ENCODE peak calls at places on chromosome 4, in ten cellular contexts. One of them, this sample, is unnamed.

GRCh38 chr4:53465291-53465690 is 87.8 kb downstream of the FIP1L1 start:
- DNase-seq in left ventricle myocardium inferior: no peak
- DNase-seq in hepatocyte: no peak
- DNase-seq in heart left ventricle: no peak
- DNase-seq in cardiac muscle cell: peak; percentile 22
- DNase-seq in RWPE2: no peak
- DNase-seq in body of pancreas: no peak
- DNase-seq in lower lobe of right lung: no peak
- DNase-seq in heart right ventricle: no peak
- DNase-seq in AG04450: no peak
- DNase-seq in this sample: no peak

GRCh38 chr4:53455766-53456165 is 78.3 kb downstream of the FIP1L1 start:
- DNase-seq in left ventricle myocardium inferior: no peak
- DNase-seq in hepatocyte: peak; percentile 40
- DNase-seq in heart left ventricle: no peak
- DNase-seq in cardiac muscle cell: no peak
- DNase-seq in RWPE2: no peak
- DNase-seq in body of pancreas: no peak
- DNase-seq in lower lobe of right lung: no peak
- DNase-seq in heart right ventricle: no peak
- DNase-seq in AG04450: no peak
- DNase-seq in this sample: no peak

GRCh38 chr4:142326181-142326580 is 519.9 kb downstream of the INPP4B start:
- DNase-seq in left ventricle myocardium inferior: no peak
- DNase-seq in hepatocyte: no peak
- DNase-seq in heart left ventricle: no peak
- DNase-seq in cardiac muscle cell: no peak
- DNase-seq in RWPE2: no peak
- DNase-seq in body of pancreas: no peak
- DNase-seq in lower lobe of right lung: no peak
- DNase-seq in heart right ventricle: no peak
- DNase-seq in AG04450: no peak
- DNase-seq in this sample: no peak

GRCh38 chr4:32423267-32423666 is 1703.1 kb downstream of the PCDH7 start:
- DNase-seq in left ventricle myocardium inferior: no peak
- DNase-seq in hepatocyte: no peak
- DNase-seq in heart left ventricle: no peak
- DNase-seq in cardiac muscle cell: no peak
- DNase-seq in RWPE2: no peak
- DNase-seq in body of pancreas: no peak
- DNase-seq in lower lobe of right lung: no peak
- DNase-seq in heart right ventricle: no peak
- DNase-seq in AG04450: no peak
- DNase-seq in this sample: no peak

GRCh38 chr4:529563-529962 is 30.6 kb downstream of the PIGG start:
- DNase-seq in left ventricle myocardium inferior: no peak
- DNase-seq in hepatocyte: no peak
- DNase-seq in heart left ventricle: no peak
- DNase-seq in cardiac muscle cell: no peak
- DNase-seq in RWPE2: no peak
- DNase-seq in body of pancreas: no peak
- DNase-seq in lower lobe of right lung: no peak
- DNase-seq in heart right ventricle: no peak
- DNase-seq in AG04450: no peak
- DNase-seq in this sample: no peak

GRCh38 chr4:28225689-28226353 is 1365.2 kb downstream of the STIM2 start:
- DNase-seq in left ventricle myocardium inferior: no peak
- DNase-seq in hepatocyte: peak; percentile 7
- DNase-seq in heart left ventricle: no peak
- DNase-seq in cardiac muscle cell: peak; percentile 11
- DNase-seq in RWPE2: no peak
- DNase-seq in body of pancreas: no peak
- DNase-seq in lower lobe of right lung: no peak
- DNase-seq in heart right ventricle: no peak
- DNase-seq in AG04450: no peak
- DNase-seq in this sample: peak; percentile 25

GRCh38 chr4:149911371-149911770 is 95.7 kb upstream of the IQCM start:
- DNase-seq in left ventricle myocardium inferior: no peak
- DNase-seq in hepatocyte: no peak
- DNase-seq in heart left ventricle: no peak
- DNase-seq in cardiac muscle cell: no peak
- DNase-seq in RWPE2: no peak
- DNase-seq in body of pancreas: no peak
- DNase-seq in lower lobe of right lung: no peak
- DNase-seq in heart right ventricle: no peak
- DNase-seq in AG04450: no peak
- DNase-seq in this sample: no peak

GRCh38 chr4:136392576-136392975 is 1139.7 kb downstream of the PCDH18 start:
- DNase-seq in left ventricle myocardium inferior: no peak
- DNase-seq in hepatocyte: no peak
- DNase-seq in heart left ventricle: no peak
- DNase-seq in cardiac muscle cell: no peak
- DNase-seq in RWPE2: no peak
- DNase-seq in body of pancreas: no peak
- DNase-seq in lower lobe of right lung: no peak
- DNase-seq in heart right ventricle: no peak
- DNase-seq in AG04450: peak; percentile 13
- DNase-seq in this sample: no peak

GRCh38 chr4:102759835-102760644 is 728 bp downstream of the MANBA start:
- DNase-seq in left ventricle myocardium inferior: no peak
- DNase-seq in hepatocyte: peak; percentile 57
- DNase-seq in heart left ventricle: no peak
- DNase-seq in cardiac muscle cell: peak; percentile 67
- DNase-seq in RWPE2: no peak
- DNase-seq in body of pancreas: peak; percentile 13
- DNase-seq in lower lobe of right lung: no peak
- DNase-seq in heart right ventricle: peak; percentile 38
- DNase-seq in AG04450: no peak
- DNase-seq in this sample: no peak

GRCh38 chr4:5899881-5900280 is 7.0 kb upstream of the CRMP1 start:
- DNase-seq in left ventricle myocardium inferior: no peak
- DNase-seq in hepatocyte: no peak
- DNase-seq in heart left ventricle: no peak
- DNase-seq in cardiac muscle cell: no peak
- DNase-seq in RWPE2: no peak
- DNase-seq in body of pancreas: no peak
- DNase-seq in lower lobe of right lung: no peak
- DNase-seq in heart right ventricle: no peak
- DNase-seq in AG04450: no peak
- DNase-seq in this sample: no peak

GRCh38 chr4:26412381-26413372 is 77.6 kb downstream of the CCKAR start:
- DNase-seq in left ventricle myocardium inferior: peak; percentile 58
- DNase-seq in hepatocyte: no peak
- DNase-seq in heart left ventricle: peak; percentile 61
- DNase-seq in cardiac muscle cell: peak; percentile 48
- DNase-seq in RWPE2: no peak
- DNase-seq in body of pancreas: peak; percentile 81
- DNase-seq in lower lobe of right lung: peak; percentile 47
- DNase-seq in heart right ventricle: peak; percentile 71
- DNase-seq in AG04450: no peak
- DNase-seq in this sample: peak; percentile 23

GRCh38 chr4:109433281-109434006 is at the start of gene SEC24B:
- DNase-seq in left ventricle myocardium inferior: peak; percentile 94
- DNase-seq in hepatocyte: peak; percentile 91
- DNase-seq in heart left ventricle: peak; percentile 94
- DNase-seq in cardiac muscle cell: peak; percentile 83
- DNase-seq in RWPE2: peak; percentile 89
- DNase-seq in body of pancreas: peak; percentile 90
- DNase-seq in lower lobe of right lung: peak; percentile 96
- DNase-seq in heart right ventricle: peak; percentile 93
- DNase-seq in AG04450: no peak
- DNase-seq in this sample: peak; percentile 89

GRCh38 chr4:109432676-109433075 is 939 bp upstream of the SEC24B start:
- DNase-seq in left ventricle myocardium inferior: no peak
- DNase-seq in hepatocyte: peak; percentile 57
- DNase-seq in heart left ventricle: no peak
- DNase-seq in cardiac muscle cell: peak; percentile 83
- DNase-seq in RWPE2: no peak
- DNase-seq in body of pancreas: no peak
- DNase-seq in lower lobe of right lung: no peak
- DNase-seq in heart right ventricle: no peak
- DNase-seq in AG04450: peak; percentile 39
- DNase-seq in this sample: no peak

GRCh38 chr4:109434007-109434792 is 585 bp downstream of the SEC24B start:
- DNase-seq in left ventricle myocardium inferior: peak; percentile 44
- DNase-seq in hepatocyte: peak; percentile 41
- DNase-seq in heart left ventricle: peak; percentile 54
- DNase-seq in cardiac muscle cell: peak; percentile 19
- DNase-seq in RWPE2: no peak
- DNase-seq in body of pancreas: peak; percentile 58
- DNase-seq in lower lobe of right lung: peak; percentile 68
- DNase-seq in heart right ventricle: peak; percentile 28
- DNase-seq in AG04450: no peak
- DNase-seq in this sample: peak; percentile 36

GRCh38 chr4:109434793-109435080 is 1.1 kb downstream of the SEC24B start:
- DNase-seq in left ventricle myocardium inferior: no peak
- DNase-seq in hepatocyte: no peak
- DNase-seq in heart left ventricle: no peak
- DNase-seq in cardiac muscle cell: peak; percentile 21
- DNase-seq in RWPE2: no peak
- DNase-seq in body of pancreas: no peak
- DNase-seq in lower lobe of right lung: no peak
- DNase-seq in heart right ventricle: no peak
- DNase-seq in AG04450: no peak
- DNase-seq in this sample: no peak

GRCh38 chr4:109432203-109432602 is 1.4 kb upstream of the SEC24B start:
- DNase-seq in left ventricle myocardium inferior: no peak
- DNase-seq in hepatocyte: no peak
- DNase-seq in heart left ventricle: no peak
- DNase-seq in cardiac muscle cell: no peak
- DNase-seq in RWPE2: no peak
- DNase-seq in body of pancreas: no peak
- DNase-seq in lower lobe of right lung: no peak
- DNase-seq in heart right ventricle: no peak
- DNase-seq in AG04450: no peak
- DNase-seq in this sample: no peak
- H3K4me3 ChIP-seq in left ventricle myocardium inferior: no peak overlapping the region
- H3K4me3 ChIP-seq in hepatocyte: peak overlapping the region; percentile 1
- H3K4me3 ChIP-seq in heart left ventricle: no peak overlapping the region
- H3K4me3 ChIP-seq in cardiac muscle cell: no peak overlapping the region
- H3K4me3 ChIP-seq in RWPE2: peak overlapping the region; percentile 96
- H3K4me3 ChIP-seq in body of pancreas: no peak overlapping the region
- H3K4me3 ChIP-seq in lower lobe of right lung: no peak overlapping the region
- H3K4me3 ChIP-seq in heart right ventricle: no peak overlapping the region
- H3K4me3 ChIP-seq in AG04450: no peak overlapping the region
- H3K4me3 ChIP-seq in this sample: no peak overlapping the region

GRCh38 chr4:113645288-113645687 is 116.2 kb downstream of the CAMK2D start:
- DNase-seq in left ventricle myocardium inferior: no peak
- DNase-seq in hepatocyte: no peak
- DNase-seq in heart left ventricle: no peak
- DNase-seq in cardiac muscle cell: no peak
- DNase-seq in RWPE2: no peak
- DNase-seq in body of pancreas: no peak
- DNase-seq in lower lobe of right lung: no peak
- DNase-seq in heart right ventricle: no peak
- DNase-seq in AG04450: no peak
- DNase-seq in this sample: no peak

GRCh38 chr4:113645771-113646455 is 115.6 kb downstream of the CAMK2D start:
- DNase-seq in left ventricle myocardium inferior: no peak
- DNase-seq in hepatocyte: peak; percentile 75
- DNase-seq in heart left ventricle: no peak
- DNase-seq in cardiac muscle cell: peak; percentile 68
- DNase-seq in RWPE2: peak; percentile 42
- DNase-seq in body of pancreas: peak; percentile 71
- DNase-seq in lower lobe of right lung: no peak
- DNase-seq in heart right ventricle: no peak
- DNase-seq in AG04450: peak; percentile 16
- DNase-seq in this sample: no peak

GRCh38 chr4:113644398-113644797 is 117.1 kb downstream of the CAMK2D start:
- DNase-seq in left ventricle myocardium inferior: no peak
- DNase-seq in hepatocyte: no peak
- DNase-seq in heart left ventricle: no peak
- DNase-seq in cardiac muscle cell: no peak
- DNase-seq in RWPE2: no peak
- DNase-seq in body of pancreas: no peak
- DNase-seq in lower lobe of right lung: no peak
- DNase-seq in heart right ventricle: no peak
- DNase-seq in AG04450: no peak
- DNase-seq in this sample: no peak

GRCh38 chr4:113643505-113643904 is 118.0 kb downstream of the CAMK2D start:
- DNase-seq in left ventricle myocardium inferior: no peak
- DNase-seq in hepatocyte: no peak
- DNase-seq in heart left ventricle: no peak
- DNase-seq in cardiac muscle cell: peak; percentile 52
- DNase-seq in RWPE2: no peak
- DNase-seq in body of pancreas: no peak
- DNase-seq in lower lobe of right lung: no peak
- DNase-seq in heart right ventricle: no peak
- DNase-seq in AG04450: no peak
- DNase-seq in this sample: no peak

DNA sequence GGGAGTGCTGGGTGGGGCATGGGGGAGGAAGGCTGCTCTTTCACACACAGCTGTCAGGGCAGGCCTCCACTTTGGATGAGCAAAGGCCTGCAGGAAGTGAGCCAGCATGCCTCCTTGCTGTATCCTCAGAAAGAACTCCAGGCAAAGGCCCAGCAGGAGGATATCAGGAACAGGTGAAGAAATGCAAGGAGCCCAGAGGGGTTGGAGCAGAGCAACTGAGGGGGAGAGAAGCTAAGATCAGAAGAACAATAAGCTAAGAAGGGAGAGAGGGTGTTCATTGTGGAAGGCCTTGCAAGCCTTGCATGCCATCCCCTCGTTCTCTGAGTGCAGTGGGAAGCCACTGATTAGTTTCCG is 115.1 kb downstream of the CAMK2D start:
- DNase-seq in left ventricle myocardium inferior: no peak
- DNase-seq in hepatocyte: peak; percentile 30
- DNase-seq in heart left ventricle: peak; percentile 37
- DNase-seq in cardiac muscle cell: no peak
- DNase-seq in RWPE2: no peak
- DNase-seq in body of pancreas: no peak
- DNase-seq in lower lobe of right lung: no peak
- DNase-seq in heart right ventricle: no peak
- DNase-seq in AG04450: no peak
- DNase-seq in this sample: peak; percentile 19
- H3K27ac ChIP-seq in left ventricle myocardium inferior: peak overlapping the region; percentile 88
- H3K27ac ChIP-seq in hepatocyte: peak overlapping the region; percentile 67
- H3K27ac ChIP-seq in heart left ventricle: peak overlapping the region; percentile 40
- H3K27ac ChIP-seq in cardiac muscle cell: peak overlapping the region; percentile 11
- H3K27ac ChIP-seq in RWPE2: peak overlapping the region; percentile 5
- H3K27ac ChIP-seq in body of pancreas: peak overlapping the region; percentile 41
- H3K27ac ChIP-seq in lower lobe of right lung: no peak overlapping the region
- H3K27ac ChIP-seq in heart right ventricle: peak overlapping the region; percentile 69
- H3K27ac ChIP-seq in AG04450: peak overlapping the region; percentile 13
- H3K27ac ChIP-seq in this sample: no peak overlapping the region

GRCh38 chr4:20251796-20252655 is at the start of gene SLIT2:
- DNase-seq in left ventricle myocardium inferior: peak; percentile 82
- DNase-seq in hepatocyte: peak; percentile 92
- DNase-seq in heart left ventricle: peak; percentile 80
- DNase-seq in cardiac muscle cell: peak; percentile 90
- DNase-seq in RWPE2: peak; percentile 66
- DNase-seq in body of pancreas: peak; percentile 88
- DNase-seq in lower lobe of right lung: peak; percentile 80
- DNase-seq in heart right ventricle: peak; percentile 75
- DNase-seq in AG04450: peak; percentile 52
- DNase-seq in this sample: peak; percentile 85
- TF ChIP-seq CTCF in left ventricle myocardium inferior: peak; percentile 12
- TF ChIP-seq CTCF in hepatocyte: no peak
- TF ChIP-seq CTCF in heart left ventricle: peak; percentile 41
- TF ChIP-seq CTCF in cardiac muscle cell: no peak
- TF ChIP-seq CTCF in RWPE2: peak; percentile 15
- TF ChIP-seq CTCF in body of pancreas: no peak
- TF ChIP-seq CTCF in lower lobe of right lung: no peak
- TF ChIP-seq CTCF in heart right ventricle: no peak
- TF ChIP-seq CTCF in AG04450: peak; percentile 13
- TF ChIP-seq CTCF in this sample: no peak

GRCh38 chr4:115233600-115233999 is 120.2 kb upstream of the NDST4 start:
- DNase-seq in left ventricle myocardium inferior: no peak
- DNase-seq in hepatocyte: no peak
- DNase-seq in heart left ventricle: no peak
- DNase-seq in cardiac muscle cell: no peak
- DNase-seq in RWPE2: no peak
- DNase-seq in body of pancreas: no peak
- DNase-seq in lower lobe of right lung: no peak
- DNase-seq in heart right ventricle: no peak
- DNase-seq in AG04450: no peak
- DNase-seq in this sample: no peak
- H3K4me3 ChIP-seq in left ventricle myocardium inferior: no peak overlapping the region
- H3K4me3 ChIP-seq in hepatocyte: no peak overlapping the region
- H3K4me3 ChIP-seq in heart left ventricle: no peak overlapping the region
- H3K4me3 ChIP-seq in cardiac muscle cell: no peak overlapping the region
- H3K4me3 ChIP-seq in RWPE2: no peak overlapping the region
- H3K4me3 ChIP-seq in body of pancreas: no peak overlapping the region
- H3K4me3 ChIP-seq in lower lobe of right lung: no peak overlapping the region
- H3K4me3 ChIP-seq in heart right ventricle: no peak overlapping the region
- H3K4me3 ChIP-seq in AG04450: no peak overlapping the region
- H3K4me3 ChIP-seq in this sample: no peak overlapping the region

This sample was measured in WERI-Rb-1.